ENCODE peak calls at places on chromosomes 3 and 15, in five cellular contexts. M is NAMALWA, W is NCI-H1694, E is H9, T is NCI-H460. B is an unnamed sample.

GRCh38 chr15:76866716-76867321 is 38.3 kb downstream of the SCAPER start:
- DNase-seq in M (peak), W (peak), E (no peak), T (peak), B (peak)

GRCh38 chr15:56659197-56659596 is 74.1 kb downstream of the ZNF280D start:
- DNase-seq in M (no peak), W (no peak), E (no peak), T (no peak), B (no peak)

GRCh38 chr15:91468861-91469260 is 368.8 kb downstream of the SV2B start:
- DNase-seq in M (no peak), W (no peak), E (no peak), T (no peak), B (no peak)

GRCh38 chr15:37783290-37783689 is 151.2 kb upstream of the TMCO5A start:
- DNase-seq in M (no peak), W (no peak), E (no peak), T (no peak), B (no peak)

GRCh38 chr3:152283492-152284381 is 15.0 kb downstream of the MBNL1 start:
- DNase-seq in M (peak), W (no peak), E (no peak), T (no peak), B (no peak)

GRCh38 chr3:120182613-120183524 is 88.6 kb upstream of the GSK3B start:
- DNase-seq in M (peak), W (no peak), E (no peak), T (no peak), B (peak)

GRCh38 chr3:153338487-153338886 is 176.5 kb downstream of the RAP2B start:
- DNase-seq in M (no peak), W (no peak), E (no peak), T (no peak), B (no peak)

GRCh38 chr15:101675015-101675414 is 22.8 kb upstream of the TM2D3 start:
- DNase-seq in M (no peak), W (no peak), E (no peak), T (no peak), B (no peak)

GRCh38 chr15:64623347-64624024 is 151.9 kb downstream of the RBPMS2 start:
- DNase-seq in M (no peak), W (no peak), E (no peak), T (no peak), B (no peak)

B was measured in A549.